ENCODE peak calls at places on chromosomes 1 and 21, in ten cellular contexts. E is coronary artery, Y is HCT116, K is GM13976, W is transverse colon, H is AG09319, G is ovary, B is body of pancreas, A is GM12878, V is WTC11. L is an unnamed sample.

GRCh38 chr1:27145934-27146354 is 9.0 kb downstream of the SLC9A1 start:
- DNase-seq in E (peak; percentile 83), Y (no peak), K (no peak), W (no peak), H (peak; percentile 59), G (no peak), B (no peak), A (no peak), V (no peak), L (no peak)

GRCh38 chr1:175892686-175893085 is 149.3 kb upstream of the TNR start:
- DNase-seq in E (no peak), Y (no peak), K (no peak), W (no peak), H (no peak), G (no peak), B (no peak), A (no peak), V (no peak), L (no peak)

GRCh38 chr1:34683616-34684015 is 71.2 kb upstream of the GJB5 start:
- DNase-seq in E (no peak), Y (no peak), K (no peak), W (no peak), H (no peak), G (no peak), B (no peak), A (no peak), V (no peak), L (no peak)

GRCh38 chr1:53548031-53548491 is 88.9 kb downstream of the DMRTB1 start:
- DNase-seq in E (peak; percentile 58), Y (no peak), K (no peak), W (peak; percentile 1), H (no peak), G (no peak), B (peak; percentile 2), A (no peak), V (peak; percentile 10), L (no peak)

GRCh38 chr21:36792505-36792967 is 93.6 kb downstream of the SIM2 start:
- DNase-seq in E (no peak), Y (no peak), K (no peak), W (no peak), H (no peak), G (no peak), B (no peak), A (no peak), V (no peak), L (no peak)

GRCh38 chr1:147647796-147648633 is 22.3 kb downstream of the ACP6 start:
- DNase-seq in E (no peak), Y (no peak), K (no peak), W (peak; percentile 23), H (no peak), G (no peak), B (no peak), A (no peak), V (no peak), L (no peak)

GRCh38 chr1:172745014-172745413 is 86.1 kb downstream of the FASLG start:
- DNase-seq in E (no peak), Y (peak; percentile 71), K (peak; percentile 47), W (peak; percentile 26), H (peak; percentile 50), G (no peak), B (no peak), A (peak; percentile 79), V (no peak), L (peak; percentile 64)

GRCh38 chr1:2965676-2966075 is 55.6 kb upstream of the ACTRT2 start:
- DNase-seq in E (no peak), Y (no peak), K (no peak), W (no peak), H (no peak), G (no peak), B (no peak), A (no peak), V (no peak), L (no peak)

GRCh38 chr1:244836135-244836521 is 670 bp downstream of the COX20 start:
- DNase-seq in E (no peak), Y (no peak), K (no peak), W (no peak), H (no peak), G (no peak), B (no peak), A (no peak), V (no peak), L (peak; percentile 27)

GRCh38 chr1:187853505-187853904 is 1024.8 kb downstream of the PLA2G4A start:
- DNase-seq in E (no peak), Y (no peak), K (no peak), W (no peak), H (no peak), G (no peak), B (no peak), A (no peak), V (no peak), L (no peak)

GRCh38 chr1:215523906-215524305 is 43.2 kb upstream of the KCTD3 start:
- DNase-seq in E (no peak), Y (no peak), K (no peak), W (no peak), H (no peak), G (no peak), B (no peak), A (no peak), V (no peak), L (no peak)

GRCh38 chr1:196877964-196878363 is 9.9 kb upstream of the CFHR4 start:
- DNase-seq in E (no peak), Y (no peak), K (no peak), W (no peak), H (no peak), G (no peak), B (no peak), A (no peak), V (peak; percentile 83), L (no peak)

GRCh38 chr1:14254184-14254583 is 344.3 kb upstream of the KAZN start:
- DNase-seq in E (no peak), Y (no peak), K (no peak), W (no peak), H (no peak), G (no peak), B (no peak), A (peak; percentile 5), V (no peak), L (no peak)

GRCh38 chr1:55716610-55717009 is 501.4 kb upstream of the USP24 start:
- DNase-seq in E (no peak), Y (no peak), K (no peak), W (no peak), H (no peak), G (no peak), B (no peak), A (no peak), V (no peak), L (no peak)

GRCh38 chr1:9388628-9389184 is 96.0 kb downstream of the SPSB1 start:
- DNase-seq in E (peak; percentile 85), Y (peak; percentile 29), K (no peak), W (peak; percentile 39), H (no peak), G (no peak), B (no peak), A (no peak), V (no peak), L (peak; percentile 7)

GRCh38 chr1:208349679-208350330 is 105.6 kb upstream of the PLXNA2 start:
- DNase-seq in E (no peak), Y (no peak), K (no peak), W (no peak), H (no peak), G (no peak), B (no peak), A (no peak), V (no peak), L (no peak)

DNA sequence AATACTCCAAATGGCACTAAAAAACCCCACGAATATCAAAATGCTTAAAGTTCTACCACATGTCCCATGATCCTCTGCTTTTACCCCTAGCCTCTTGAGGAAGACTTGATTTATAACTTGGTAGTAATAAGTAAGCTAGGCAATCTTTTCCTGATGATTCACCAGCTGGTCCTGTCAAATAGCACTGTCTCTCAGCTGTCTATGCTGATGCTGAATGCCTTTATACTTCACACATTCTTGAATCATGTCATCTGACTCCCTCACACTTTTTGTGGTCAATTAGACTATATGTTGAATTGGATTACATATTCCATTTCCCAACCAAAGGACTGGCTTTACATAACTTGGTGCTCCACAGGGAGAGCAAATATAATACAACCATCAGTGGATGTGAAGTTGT is 16.6 kb downstream of the C21orf91 start:
- DNase-seq in E (no peak), Y (no peak), K (no peak), W (no peak), H (no peak), G (no peak), B (no peak), A (no peak), V (no peak), L (no peak)
- TF ChIP-seq CTCF in E (no peak), Y (no peak), K (no peak), W (no peak), H (no peak), G (no peak), B (no peak), A (no peak), V (no peak), L (no peak)

GRCh38 chr1:116879478-116880133 is 30.1 kb upstream of the PTGFRN start:
- DNase-seq in E (no peak), Y (no peak), K (no peak), W (no peak), H (no peak), G (no peak), B (peak; percentile 62), A (no peak), V (no peak), L (no peak)
- TF ChIP-seq CTCF in E (no peak), Y (no peak), K (no peak), W (no peak), H (no peak), G (no peak), B (peak; percentile 4), A (no peak), V (no peak), L (no peak)

DNA sequence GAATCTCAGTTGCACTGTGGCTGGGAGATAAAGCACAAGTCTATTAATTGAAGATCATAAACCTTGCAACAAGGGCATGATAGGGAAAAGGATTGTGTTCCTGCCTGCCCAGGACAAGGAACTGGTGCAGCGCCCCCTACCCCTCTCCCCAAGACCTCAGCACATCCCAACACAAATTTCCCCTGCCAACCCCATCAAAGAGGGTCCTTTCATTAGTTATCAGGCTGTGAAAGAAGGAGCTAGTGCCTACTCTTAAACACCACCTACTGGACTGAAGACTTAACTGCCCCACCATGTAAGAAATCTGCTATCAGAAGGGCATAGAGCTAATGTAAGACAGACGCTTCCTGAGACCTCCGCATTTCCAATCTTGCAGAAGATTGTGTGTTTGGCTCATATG is 372.6 kb downstream of the AGBL4 start:
- DNase-seq in E (no peak), Y (no peak), K (no peak), W (no peak), H (no peak), G (no peak), B (no peak), A (no peak), V (peak; percentile 29), L (no peak)
- TF ChIP-seq CTCF in E (no peak), Y (no peak), K (no peak), W (no peak), H (no peak), G (no peak), B (no peak), A (no peak), V (peak; percentile 46), L (no peak)

DNA sequence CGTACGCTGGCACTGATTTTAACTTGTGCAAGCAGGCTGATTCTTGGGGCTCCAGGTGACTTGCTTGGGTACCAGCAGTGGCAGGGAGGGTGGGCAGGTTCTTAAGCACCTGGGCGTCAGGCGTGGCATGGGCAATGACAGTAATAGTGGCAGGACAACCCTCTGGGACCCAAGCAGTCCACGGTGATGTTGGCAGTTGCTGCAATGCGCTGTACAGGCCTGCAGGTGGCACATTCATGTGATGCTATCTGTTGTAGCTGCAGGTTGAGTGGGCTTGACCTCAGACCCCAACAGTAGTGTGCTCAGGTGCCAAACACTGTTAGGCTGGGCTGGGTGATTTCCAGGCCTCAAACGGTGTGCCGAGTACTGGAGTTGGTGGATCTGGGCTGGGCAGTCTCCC is 10.2 kb upstream of the OR10J4 start:
- DNase-seq in E (no peak), Y (no peak), K (no peak), W (no peak), H (no peak), G (no peak), B (no peak), A (no peak), V (peak; percentile 65), L (no peak)
- TF ChIP-seq CTCF in E (no peak), Y (peak; percentile 54), K (peak; percentile 14), W (no peak), H (no peak), G (no peak), B (no peak), A (peak; percentile 29), V (peak; percentile 46), L (peak; percentile 23)